ENCODE peak calls at places on chromosomes 4 and X, in ten cellular contexts. O, S, E, L, X, A, M, U, K and V are unnamed samples.

GRCh38 chr4:110106946-110107325 is 91.5 kb downstream of the ELOVL6 start:
- DNase-seq in E (peak; percentile 85), S (no peak), M (peak; percentile 81), A (no peak), X (peak; percentile 32), K (no peak), U (no peak), L (peak; percentile 67), O (peak; percentile 40), V (no peak)

GRCh38 chr4:1512738-1513660 is 106.8 kb upstream of the NKX1-1 start:
- DNase-seq in S (peak; percentile 29), O (peak; percentile 87), K (no peak), M (peak; percentile 11), E (no peak), L (peak; percentile 40), U (peak; percentile 39), X (no peak), A (no peak), V (peak; percentile 40)

GRCh38 chr4:88900432-88900831 is 156.6 kb downstream of the FAM13A start:
- DNase-seq in K (no peak), E (peak; percentile 81), U (no peak), L (peak; percentile 36), X (peak; percentile 58), A (no peak), M (peak; percentile 85), S (no peak), O (no peak), V (no peak)

GRCh38 chrX:132648870-132649269 is 160.0 kb upstream of the MBNL3 start:
- DNase-seq in U (no peak), X (no peak), A (no peak), S (no peak), M (peak; percentile 22), O (no peak), K (no peak), L (peak; percentile 42), E (peak; percentile 7), V (no peak)

GRCh38 chr4:986949-987688 is at the start of gene IDUA:
- DNase-seq in O (peak; percentile 90), K (peak; percentile 95), X (peak; percentile 31), M (peak; percentile 63), A (peak; percentile 81), S (peak; percentile 82), E (peak; percentile 53), L (peak; percentile 74), U (peak; percentile 83), V (peak; percentile 80)

GRCh38 chr4:87058272-87059073 is 123.7 kb downstream of the AFF1 start:
- DNase-seq in A (no peak), L (no peak), U (no peak), X (no peak), M (no peak), S (no peak), K (peak; percentile 84), O (peak; percentile 39), E (no peak), V (peak; percentile 46)

GRCh38 chr4:116480486-116480990 is 604.8 kb downstream of the TRAM1L1 start:
- DNase-seq in S (no peak), O (no peak), X (no peak), L (no peak), E (no peak), M (no peak), A (no peak), U (no peak), K (no peak), V (no peak)

GRCh38 chr4:180721356-180721755 is 1521.8 kb upstream of the TENM3 start:
- DNase-seq in U (no peak), A (no peak), E (no peak), O (no peak), K (no peak), L (no peak), S (no peak), X (no peak), M (no peak), V (no peak)

GRCh38 chr4:46506876-46507275 is 116.9 kb upstream of the GABRA2 start:
- DNase-seq in U (no peak), L (peak; percentile 6), S (no peak), A (no peak), O (no peak), M (peak; percentile 7), E (no peak), K (no peak), X (no peak), V (no peak)

GRCh38 chrX:22383988-22384387 is 111.3 kb downstream of the CBLL2 start:
- DNase-seq in E (no peak), A (no peak), L (no peak), X (no peak), S (no peak), O (no peak), K (no peak), M (no peak), U (no peak), V (no peak)

GRCh38 chrX:24619647-24620046 is 27.5 kb downstream of the PCYT1B start:
- DNase-seq in L (peak; percentile 67), O (peak; percentile 65), X (peak; percentile 30), S (no peak), U (no peak), M (peak; percentile 60), A (peak; percentile 26), E (peak; percentile 38), K (no peak), V (peak; percentile 36)

GRCh38 chr4:18075823-18076433 is 54.4 kb upstream of the LCORL start:
- DNase-seq in U (no peak), E (peak; percentile 12), L (no peak), S (no peak), M (no peak), A (no peak), X (no peak), K (no peak), O (peak; percentile 7), V (peak; percentile 68)

GRCh38 chrX:107374116-107374515 is 75.3 kb upstream of the FRMPD3 start:
- DNase-seq in O (no peak), A (no peak), S (no peak), K (no peak), U (no peak), L (no peak), X (no peak), M (no peak), E (no peak), V (no peak)

GRCh38 chr4:140579278-140579677 is 10.5 kb upstream of the UCP1 start:
- DNase-seq in K (no peak), E (no peak), X (no peak), L (no peak), S (no peak), M (no peak), U (no peak), A (no peak), O (no peak), V (no peak)

GRCh38 chr4:155638195-155638960 is 28.3 kb upstream of the GUCY1A1 start:
- DNase-seq in L (no peak), O (no peak), X (no peak), M (no peak), E (no peak), U (no peak), K (no peak), A (no peak), S (no peak), V (no peak)
- H3K27ac ChIP-seq in L (no peak overlapping the region), O (no peak overlapping the region), X (no peak overlapping the region), M (no peak overlapping the region), E (no peak overlapping the region), U (no peak overlapping the region), K (no peak overlapping the region), A (no peak overlapping the region), S (no peak overlapping the region), V (no peak overlapping the region)

GRCh38 chr4:186536285-186536684 is 19.1 kb downstream of the MTNR1A start:
- DNase-seq in S (no peak), A (no peak), L (no peak), K (no peak), U (no peak), E (no peak), X (no peak), O (no peak), M (no peak), V (no peak)
- TF ChIP-seq CTCF in S (no peak), A (no peak), L (no peak), K (no peak), U (no peak), E (no peak), X (no peak), O (no peak), M (no peak), V (no peak)

GRCh38 chr4:37858877-37859276 is 32.0 kb upstream of the TBC1D1 start:
- DNase-seq in S (no peak), U (no peak), M (no peak), A (no peak), K (no peak), E (no peak), O (no peak), L (peak; percentile 24), X (no peak), V (no peak)

GRCh38 chr4:37865450-37865849 is 25.4 kb upstream of the TBC1D1 start:
- DNase-seq in E (no peak), K (no peak), X (peak; percentile 71), O (no peak), M (peak; percentile 44), S (no peak), U (no peak), L (peak; percentile 26), A (no peak), V (no peak)

GRCh38 chr4:37867102-37867501 is 23.8 kb upstream of the TBC1D1 start:
- DNase-seq in L (no peak), A (no peak), X (no peak), M (no peak), O (no peak), E (no peak), K (no peak), U (no peak), S (no peak), V (no peak)

GRCh38 chr4:37864786-37865185 is 26.1 kb upstream of the TBC1D1 start:
- DNase-seq in S (no peak), K (no peak), A (no peak), U (no peak), L (no peak), O (no peak), M (no peak), X (no peak), E (no peak), V (no peak)
- H3K27ac ChIP-seq in S (peak overlapping the region; percentile 11), K (no peak overlapping the region), A (no peak overlapping the region), U (no peak overlapping the region), L (no peak overlapping the region), O (no peak overlapping the region), M (no peak overlapping the region), X (no peak overlapping the region), E (no peak overlapping the region), V (peak overlapping the region; percentile 21)

GRCh38 chr4:183110244-183110643 is 11.2 kb downstream of the WWC2 start:
- DNase-seq in U (no peak), X (no peak), M (no peak), K (no peak), E (no peak), A (no peak), L (no peak), O (no peak), S (no peak), V (no peak)

GRCh38 chr4:183111452-183111885 is 12.4 kb downstream of the WWC2 start:
- DNase-seq in X (no peak), E (no peak), M (no peak), L (no peak), A (no peak), K (no peak), S (no peak), U (no peak), O (no peak), V (no peak)

GRCh38 chr4:183107891-183108459 is 8.9 kb downstream of the WWC2 start:
- DNase-seq in U (no peak), K (no peak), E (peak; percentile 62), A (no peak), O (no peak), M (no peak), S (no peak), X (no peak), L (no peak), V (no peak)

GRCh38 chr4:183105092-183105491 is 6.0 kb downstream of the WWC2 start:
- DNase-seq in O (no peak), S (no peak), K (no peak), X (no peak), E (no peak), A (no peak), L (no peak), M (no peak), U (no peak), V (no peak)

GRCh38 chr4:183106839-183107238 is 7.8 kb downstream of the WWC2 start:
- DNase-seq in A (no peak), O (no peak), M (no peak), X (no peak), E (peak; percentile 41), L (no peak), K (no peak), S (no peak), U (no peak), V (no peak)
- TF ChIP-seq CTCF in A (no peak), O (no peak), M (no peak), X (no peak), E (peak; percentile 35), L (peak; percentile 17), K (no peak), S (no peak), U (no peak), V (no peak)